ENCODE peak calls at places on chromosomes 7 and 10, in seven cellular contexts. G is left cardiac atrium, U is HuH-7, I is transverse colon, F is mesenchymal stem cell, R is HT1080, D is RWPE1. Z is an unnamed sample.

GRCh38 chr10:90847436-90847835 is 10.4 kb downstream of the HTR7 start:
- DNase-seq in G (no peak), U (no peak), I (no peak), F (no peak), R (peak; percentile 73), D (peak; percentile 82), Z (no peak)

GRCh38 chr7:70353948-70354335 is 755.7 kb downstream of the AUTS2 start:
- DNase-seq in G (no peak), U (no peak), I (no peak), F (no peak), R (no peak), D (no peak), Z (no peak)

GRCh38 chr7:152910545-152911013 is 151.0 kb downstream of the ACTR3B start:
- DNase-seq in G (no peak), U (no peak), I (no peak), F (no peak), R (no peak), D (no peak), Z (no peak)

GRCh38 chr7:120993575-120994191 is 5.2 kb downstream of the CPED1 start:
- DNase-seq in G (no peak), U (no peak), I (no peak), F (no peak), R (peak; percentile 45), D (no peak), Z (no peak)

GRCh38 chr7:40572810-40573470 is 438.1 kb downstream of the SUGCT start:
- DNase-seq in G (no peak), U (no peak), I (no peak), F (peak; percentile 84), R (peak; percentile 50), D (no peak), Z (no peak)

GRCh38 chr7:157690058-157690832 is 353.4 kb downstream of the DNAJB6 start:
- DNase-seq in G (no peak), U (no peak), I (no peak), F (no peak), R (no peak), D (no peak), Z (no peak)

GRCh38 chr10:15715619-15716227 is 4.0 kb downstream of the ITGA8 start:
- DNase-seq in G (no peak), U (no peak), I (no peak), F (peak; percentile 40), R (no peak), D (no peak), Z (no peak)

GRCh38 chr10:123139521-123140163 is 3.9 kb downstream of the HMX3 start:
- DNase-seq in G (no peak), U (peak; percentile 95), I (peak; percentile 42), F (peak; percentile 25), R (no peak), D (no peak), Z (no peak)

GRCh38 chr10:58107506-58107905 is 160.2 kb downstream of the IPMK start:
- DNase-seq in G (no peak), U (no peak), I (no peak), F (peak; percentile 45), R (peak; percentile 89), D (peak; percentile 30), Z (no peak)

GRCh38 chr10:29926649-29927048 is 132.7 kb downstream of the JCAD start:
- DNase-seq in G (no peak), U (peak; percentile 54), I (no peak), F (peak; percentile 49), R (peak; percentile 13), D (peak; percentile 40), Z (no peak)

GRCh38 chr7:1653500-1653899 is 16.6 kb upstream of the ELFN1 start:
- DNase-seq in G (no peak), U (no peak), I (no peak), F (no peak), R (no peak), D (no peak), Z (no peak)

GRCh38 chr10:124697837-124698559 is 46.2 kb downstream of the FAM53B start:
- DNase-seq in G (peak; percentile 18), U (no peak), I (no peak), F (no peak), R (no peak), D (no peak), Z (no peak)

GRCh38 chr10:87915406-87915805 is 52.0 kb downstream of the PTEN start:
- DNase-seq in G (no peak), U (no peak), I (no peak), F (no peak), R (no peak), D (no peak), Z (no peak)

GRCh38 chr7:80095545-80095944 is 39.1 kb upstream of the GNAI1 start:
- DNase-seq in G (no peak), U (no peak), I (no peak), F (peak; percentile 32), R (no peak), D (no peak), Z (no peak)

GRCh38 chr10:114996542-114996941 is 58.5 kb downstream of the TRUB1 start:
- DNase-seq in G (no peak), U (no peak), I (no peak), F (peak; percentile 54), R (no peak), D (no peak), Z (no peak)

GRCh38 chr7:92834661-92835139 is 1.7 kb downstream of the CDK6 start:
- DNase-seq in G (peak; percentile 33), U (peak; percentile 34), I (peak; percentile 40), F (peak; percentile 28), R (peak; percentile 30), D (peak; percentile 38), Z (no peak)

GRCh38 chr7:12788171-12788570 is 100.7 kb downstream of the ARL4A start:
- DNase-seq in G (no peak), U (no peak), I (no peak), F (no peak), R (no peak), D (no peak), Z (no peak)

GRCh38 chr10:120548210-120548609 is 91.2 kb downstream of the PLPP4 start:
- DNase-seq in G (no peak), U (no peak), I (no peak), F (no peak), R (no peak), D (no peak), Z (no peak)

GRCh38 chr7:149856-150636 is 42.3 kb upstream of the FAM20C start:
- DNase-seq in G (peak; percentile 49), U (no peak), I (peak; percentile 52), F (no peak), R (no peak), D (no peak), Z (no peak)

GRCh38 chr10:62046522-62047239 is 145.2 kb downstream of the ARID5B start:
- DNase-seq in G (peak; percentile 43), U (no peak), I (no peak), F (peak; percentile 89), R (peak; percentile 76), D (peak; percentile 17), Z (peak; percentile 75)

GRCh38 chr7:70586822-70587221 is 545.1 kb upstream of the GALNT17 start:
- DNase-seq in G (no peak), U (no peak), I (no peak), F (no peak), R (no peak), D (no peak), Z (no peak)

GRCh38 chr10:122163182-122164027 is 107.7 kb upstream of the BTBD16 start:
- DNase-seq in G (no peak), U (peak; percentile 51), I (no peak), F (peak; percentile 60), R (no peak), D (no peak), Z (no peak)

GRCh38 chr7:13800694-13801448 is 188.6 kb downstream of the ETV1 start:
- DNase-seq in G (no peak), U (no peak), I (no peak), F (peak; percentile 66), R (peak; percentile 95), D (peak; percentile 68), Z (peak; percentile 70)

GRCh38 chr10:133121479-133121878 is 33.8 kb downstream of the ADGRA1 start:
- DNase-seq in G (no peak), U (no peak), I (no peak), F (no peak), R (no peak), D (no peak), Z (no peak)

GRCh38 chr10:62618576-62619408 is 185.7 kb upstream of the ADO start:
- DNase-seq in G (peak; percentile 26), U (no peak), I (peak; percentile 33), F (peak; percentile 90), R (peak; percentile 67), D (no peak), Z (no peak)

GRCh38 chr7:95636140-95636539 is 39.8 kb upstream of the PDK4 start:
- DNase-seq in G (no peak), U (no peak), I (no peak), F (peak; percentile 18), R (peak; percentile 60), D (peak; percentile 18), Z (no peak)

GRCh38 chr10:63670291-63670898 is 149.2 kb downstream of the REEP3 start:
- DNase-seq in G (peak; percentile 48), U (no peak), I (no peak), F (no peak), R (no peak), D (no peak), Z (peak; percentile 27)

GRCh38 chr10:70925377-70926214 is 37.2 kb upstream of the PCBD1 start:
- DNase-seq in G (peak; percentile 54), U (peak; percentile 68), I (peak; percentile 41), F (peak; percentile 27), R (peak; percentile 24), D (peak; percentile 70), Z (no peak)

GRCh38 chr10:1240341-1240775 is 184.2 kb downstream of the WDR37 start:
- DNase-seq in G (no peak), U (no peak), I (peak; percentile 12), F (no peak), R (no peak), D (no peak), Z (no peak)

GRCh38 chr10:116768786-116769185 is 26.4 kb upstream of the HSPA12A start:
- DNase-seq in G (no peak), U (no peak), I (no peak), F (peak; percentile 30), R (peak; percentile 43), D (no peak), Z (no peak)

GRCh38 chr10:61366365-61366764 is 86.8 kb downstream of the TMEM26 start:
- DNase-seq in G (no peak), U (no peak), I (no peak), F (no peak), R (no peak), D (no peak), Z (no peak)

GRCh38 chr10:25678666-25679065 is 255.4 kb upstream of the MYO3A start:
- DNase-seq in G (no peak), U (no peak), I (no peak), F (peak; percentile 78), R (no peak), D (no peak), Z (no peak)

GRCh38 chr10:33258951-33259350 is 75.5 kb downstream of the NRP1 start:
- DNase-seq in G (no peak), U (no peak), I (no peak), F (peak; percentile 75), R (peak; percentile 45), D (peak; percentile 23), Z (no peak)

Z was measured in DMS 273 treated with DMSO at 0.1 percent for 48 hours.